ENCODE peak calls at places on chromosomes 3 and 15, in four cellular contexts. E is mesenchymal stem cell, I is H9, U is mesendoderm. S is an unnamed sample.

GRCh38 chr3:135874035-135874434 is 91.5 kb upstream of the PPP2R3A start:
- DNase-seq in E (no peak), I (no peak), U (no peak), S (no peak)

GRCh38 chr3:107496855-107497254 is 25.9 kb upstream of the BBX start:
- DNase-seq in U (no peak), I (no peak), E (no peak), S (peak; percentile 2)

GRCh38 chr3:4615734-4616133 is 122.6 kb downstream of the ITPR1 start:
- DNase-seq in U (no peak), I (no peak), E (no peak), S (no peak)

GRCh38 chr3:45104715-45105711 is 41.2 kb downstream of the CDCP1 start:
- DNase-seq in E (peak; percentile 87), I (no peak), U (no peak), S (peak; percentile 86)

GRCh38 chr3:9932843-9933560 is 632 bp upstream of the CRELD1 start:
- DNase-seq in E (peak; percentile 85), I (peak; percentile 90), U (peak; percentile 90), S (peak; percentile 72)

GRCh38 chr3:42608586-42608985 is 8.1 kb downstream of the NKTR start:
- DNase-seq in I (no peak), E (no peak), U (no peak), S (peak; percentile 21)

GRCh38 chr15:68256675-68257450 is 20.7 kb upstream of the FEM1B start:
- DNase-seq in E (peak; percentile 88), I (peak; percentile 96), U (peak; percentile 97), S (peak; percentile 68)

GRCh38 chr15:98649996-98650870 is 1.9 kb downstream of the IGF1R start:
- DNase-seq in U (peak; percentile 73), I (no peak), E (peak; percentile 50), S (peak; percentile 39)

GRCh38 chr15:62135532-62136134 is 29.5 kb downstream of the C2CD4B start:
- DNase-seq in E (no peak), U (no peak), I (no peak), S (peak; percentile 21)

GRCh38 chr3:169244119-169244864 is 419.2 kb downstream of the MECOM start:
- DNase-seq in U (peak; percentile 16), E (no peak), I (no peak), S (no peak)

GRCh38 chr3:4719011-4719649 is 226.0 kb downstream of the ITPR1 start:
- DNase-seq in E (peak; percentile 37), U (no peak), I (no peak), S (peak; percentile 67)

GRCh38 chr3:133591271-133591742 is 17.8 kb downstream of the CDV3 start:
- DNase-seq in E (no peak), U (peak; percentile 33), I (no peak), S (peak; percentile 43)

GRCh38 chr3:112730210-112730609 is 89.3 kb upstream of the CCDC80 start:
- DNase-seq in E (no peak), I (no peak), U (no peak), S (peak; percentile 9)

GRCh38 chr3:126541628-126542339 is 16.9 kb downstream of the C3orf22 start:
- DNase-seq in I (peak; percentile 51), U (no peak), E (no peak), S (no peak)

GRCh38 chr15:98599911-98600685 is 48.2 kb upstream of the IGF1R start:
- DNase-seq in U (peak; percentile 47), I (no peak), E (peak; percentile 58), S (peak; percentile 71)

GRCh38 chr3:49162751-49163419 is 3.2 kb downstream of the CCDC71 start:
- DNase-seq in E (no peak), I (no peak), U (no peak), S (no peak)

GRCh38 chr15:58212909-58213526 is 74.8 kb downstream of the AQP9 start:
- DNase-seq in I (no peak), U (no peak), E (no peak), S (peak; percentile 55)

GRCh38 chr15:25611603-25612002 is 172.8 kb upstream of the UBE3A start:
- DNase-seq in U (no peak), E (no peak), I (no peak), S (peak; percentile 1)

GRCh38 chr3:7682822-7683229 is 818.8 kb upstream of the LMCD1 start:
- DNase-seq in I (no peak), E (peak; percentile 15), U (peak; percentile 52), S (peak; percentile 10)

GRCh38 chr3:17006143-17006839 is 121.5 kb downstream of the PLCL2 start:
- DNase-seq in I (no peak), E (no peak), U (no peak), S (no peak)

GRCh38 chr3:94349310-94349848 is 286.5 kb downstream of the NSUN3 start:
- DNase-seq in E (no peak), U (peak; percentile 57), I (no peak), S (no peak)

DNA sequence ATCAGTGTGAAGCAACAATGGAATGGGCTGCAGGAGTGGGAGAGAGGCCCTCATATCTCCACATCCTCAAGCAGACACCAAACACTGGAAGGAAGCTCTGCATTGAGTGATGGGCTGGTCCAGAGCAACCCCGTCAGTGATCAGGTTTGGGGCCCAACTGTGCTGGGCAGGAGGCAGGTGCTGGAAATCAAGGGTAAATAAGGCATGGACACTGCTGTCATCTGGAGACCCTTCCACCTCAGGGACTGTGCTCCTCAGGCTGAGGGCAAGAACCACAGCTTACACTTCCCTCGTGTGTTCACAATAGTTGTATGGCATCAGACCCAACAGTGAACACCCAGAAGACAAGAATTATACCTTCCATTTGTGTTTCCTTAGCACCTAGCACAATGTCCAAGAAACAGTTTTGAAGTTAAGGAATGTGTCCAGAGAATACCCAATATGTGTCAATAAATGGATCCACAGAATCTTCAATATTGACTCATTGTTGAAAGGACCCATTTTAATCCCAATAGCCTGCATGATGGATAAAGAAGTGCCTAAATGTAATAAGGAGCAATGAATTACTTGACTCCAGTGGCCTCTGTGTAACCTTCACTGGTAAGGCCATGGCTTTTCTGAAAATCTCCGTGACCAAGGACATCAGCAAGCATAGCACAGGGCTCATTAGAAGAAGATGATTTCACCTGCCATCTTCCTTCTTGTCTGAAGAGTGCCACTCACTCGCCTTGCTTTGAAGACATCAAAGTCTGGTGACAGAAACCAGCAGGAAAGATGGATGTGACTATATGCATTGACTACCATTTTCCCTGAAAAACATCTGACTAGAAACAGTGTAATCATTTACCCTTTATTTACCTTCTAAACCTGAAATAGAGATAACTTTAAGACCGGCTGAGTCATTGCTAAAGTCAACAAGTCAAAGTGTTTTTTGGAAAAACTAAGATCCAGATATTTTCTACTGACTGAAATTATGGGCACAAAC is 7.0 kb upstream of the AHSG start:
- DNase-seq in U (no peak), I (no peak), E (no peak), S (no peak)
- H2BK15ac ChIP-seq in U (no peak overlapping the region), I (no peak overlapping the region), E (no peak overlapping the region), S (no peak overlapping the region)

GRCh38 chr15:101175396-101175795 is 76.5 kb downstream of the CHSY1 start:
- DNase-seq in E (no peak), I (no peak), U (no peak), S (no peak)
- H3K9ac ChIP-seq in E (no peak overlapping the region), I (no peak overlapping the region), U (no peak overlapping the region), S (no peak overlapping the region)

DNA sequence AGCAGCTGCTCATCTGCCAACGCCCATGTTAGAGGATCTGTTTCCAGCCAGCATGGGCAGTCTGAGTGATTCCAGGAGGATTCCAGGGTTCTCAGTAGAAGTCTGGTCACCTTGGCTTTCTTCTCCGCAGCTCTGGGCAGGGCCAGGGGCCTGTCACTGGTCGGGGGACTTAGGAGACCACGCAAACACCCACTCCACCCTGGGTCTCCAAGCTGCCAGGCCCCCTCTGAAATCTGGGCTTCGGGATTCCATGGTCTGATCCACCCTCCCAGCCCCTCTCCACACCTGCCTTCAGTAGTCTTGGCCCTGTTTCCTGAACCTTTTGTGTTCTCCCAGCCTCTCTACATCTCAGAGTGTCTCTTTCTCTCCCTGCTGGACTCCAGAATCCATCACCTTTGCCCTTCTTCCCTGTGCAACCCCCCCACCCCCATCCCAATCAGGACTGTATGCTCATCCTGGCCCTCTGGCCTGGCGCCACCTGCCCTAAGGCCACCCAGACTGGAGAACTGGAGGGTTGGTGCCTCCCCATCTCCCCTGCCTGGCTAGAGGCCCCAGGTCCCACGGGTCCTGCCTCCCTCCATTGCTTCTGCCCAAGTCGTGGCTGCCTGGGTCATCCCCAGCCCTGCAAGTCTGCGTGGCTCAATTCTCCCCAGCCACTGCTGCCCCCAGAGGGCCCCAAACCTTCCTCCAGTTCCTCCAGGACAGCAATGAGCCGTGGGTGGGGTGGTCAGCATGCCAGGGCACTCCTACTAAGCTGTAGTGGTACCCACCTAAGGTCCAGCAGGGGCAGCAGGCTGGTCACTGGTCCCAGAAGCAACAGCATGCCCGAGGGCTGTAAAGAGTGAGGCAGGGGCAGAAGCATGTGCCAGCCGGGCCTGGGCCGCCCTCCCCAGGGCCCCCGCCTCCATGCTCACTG is 102.8 kb downstream of the TBC1D2B start:
- DNase-seq in U (no peak), E (no peak), I (no peak), S (no peak)
- H2BK15ac ChIP-seq in U (no peak overlapping the region), E (peak overlapping the region; percentile 26), I (no peak overlapping the region), S (no peak overlapping the region)

GRCh38 chr15:74904190-74904805 is 2.4 kb downstream of the FAM219B start:
- DNase-seq in U (no peak), E (no peak), I (no peak), S (no peak)

GRCh38 chr15:74906450-74907276 is at the start of gene FAM219B:
- DNase-seq in I (peak; percentile 88), U (peak; percentile 91), E (peak; percentile 91), S (peak; percentile 83)

GRCh38 chr15:74907277-74907870 is 723 bp upstream of the FAM219B start:
- DNase-seq in I (no peak), U (peak; percentile 34), E (no peak), S (no peak)

GRCh38 chr15:74908635-74909034 is 2.0 kb upstream of the FAM219B start:
- DNase-seq in I (no peak), U (no peak), E (no peak), S (no peak)

DNA sequence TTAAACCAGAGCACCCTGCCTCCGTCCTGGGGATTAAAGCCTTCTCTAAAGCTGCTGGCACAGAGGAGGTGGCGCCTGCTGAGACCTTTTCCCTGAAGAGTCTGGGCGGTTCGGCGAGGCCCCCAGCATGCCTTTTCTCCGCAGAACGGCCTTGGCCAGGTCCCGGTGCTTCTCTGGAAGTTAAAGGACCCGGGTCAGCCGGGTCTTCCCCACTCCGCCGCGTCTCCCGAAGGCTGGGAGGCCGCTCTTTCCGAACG is 530 bp downstream of the FAM219B start:
- DNase-seq in I (peak; percentile 40), U (no peak), E (peak; percentile 55), S (no peak)
- H3K9ac ChIP-seq in I (peak overlapping the region; percentile 54), U (peak overlapping the region; percentile 95), E (peak overlapping the region; percentile 97), S (peak overlapping the region; percentile 62)

S was measured in IMR-90.